ENCODE peak calls at places on chromosomes 13 and 19, in five cellular contexts. S is IMR-90, W is neural progenitor cell, C is colonic mucosa, R is fibroblast of lung. E is an unnamed sample.

GRCh38 chr13:99281811-99282263 is 23.7 kb upstream of the GPR18 start:
- DNase-seq in W (no peak), C (peak; percentile 50), R (no peak), S (no peak), E (no peak)

GRCh38 chr13:80341771-80342271 is 895 bp upstream of the SPRY2 start:
- DNase-seq in S (peak; percentile 43), C (peak; percentile 67), W (peak; percentile 89), R (peak; percentile 68), E (no peak)

GRCh38 chr13:90447034-90447734 is 900.3 kb upstream of the MIR17HG start:
- DNase-seq in C (no peak), S (no peak), R (no peak), W (no peak), E (no peak)

GRCh38 chr13:40777166-40777956 is 6.4 kb upstream of the MRPS31 start:
- DNase-seq in S (peak; percentile 37), C (peak; percentile 72), R (peak; percentile 43), W (peak; percentile 66), E (peak; percentile 92)

GRCh38 chr19:56294557-56294956 is 20.1 kb downstream of the ZSCAN5A start:
- DNase-seq in W (peak; percentile 28), R (peak; percentile 68), S (peak; percentile 15), C (no peak), E (no peak)

GRCh38 chr13:40102854-40103253 is 447.4 kb downstream of the COG6 start:
- DNase-seq in S (peak; percentile 65), W (no peak), C (no peak), R (peak; percentile 98), E (no peak)

GRCh38 chr13:27792393-27793218 is at the start of gene GSX1:
- DNase-seq in C (peak; percentile 44), S (peak; percentile 63), R (peak; percentile 69), W (peak; percentile 96), E (no peak)

GRCh38 chr19:2168619-2169424 is 5.1 kb downstream of the DOT1L start:
- DNase-seq in S (peak; percentile 99), W (peak; percentile 93), C (peak; percentile 95), R (peak; percentile 99), E (no peak)

DNA sequence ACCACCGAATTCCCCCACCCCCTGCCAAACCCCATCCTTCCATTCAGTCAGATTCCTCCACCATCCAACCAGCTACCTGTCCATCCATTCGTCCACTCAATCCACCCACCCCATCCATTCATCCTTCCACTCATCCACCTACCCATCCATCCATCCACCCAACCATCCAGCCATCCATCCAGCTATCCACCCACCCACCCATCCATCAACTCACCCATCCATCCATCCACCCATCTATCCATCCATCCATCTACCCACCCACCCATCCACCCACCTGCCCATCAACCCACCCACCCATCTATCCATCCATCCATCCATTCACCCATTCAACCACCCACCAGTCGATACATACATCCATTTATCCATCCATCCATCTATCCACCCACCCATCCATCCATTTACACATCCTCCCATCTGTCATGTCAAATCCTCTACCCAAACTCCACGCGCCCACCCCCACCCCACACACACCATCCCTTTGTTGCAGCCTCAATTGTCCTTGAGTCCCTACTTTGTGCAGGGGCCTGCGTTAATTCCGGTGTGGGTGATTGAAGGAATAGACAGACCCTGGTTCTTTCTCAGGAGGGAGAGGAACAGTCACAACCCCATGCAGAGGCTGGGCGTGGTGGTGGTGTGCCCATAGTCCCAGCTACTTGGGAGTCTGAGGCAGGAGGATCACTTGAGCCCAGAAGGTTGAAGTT is 5.3 kb upstream of the SLC5A5 start:
- DNase-seq in C (no peak), S (no peak), W (no peak), R (no peak), E (peak; percentile 56)
- H3K9ac ChIP-seq in C (peak overlapping the region; percentile 55), S (no peak overlapping the region), W (no peak overlapping the region), R (no peak overlapping the region), E (no peak overlapping the region)

GRCh38 chr13:49936085-49936942 is at the start of gene SPRYD7:
- DNase-seq in S (peak; percentile 97), C (peak; percentile 98), R (peak; percentile 98), W (peak; percentile 98), E (peak; percentile 99)

GRCh38 chr13:49932868-49933267 is 3.3 kb downstream of the SPRYD7 start:
- DNase-seq in W (no peak), S (no peak), C (no peak), R (no peak), E (no peak)

GRCh38 chr13:49933511-49933910 is 2.6 kb downstream of the SPRYD7 start:
- DNase-seq in W (no peak), R (peak; percentile 59), C (no peak), S (no peak), E (no peak)

GRCh38 chr13:49936943-49937273 is 768 bp upstream of the SPRYD7 start:
- DNase-seq in W (peak; percentile 54), C (no peak), S (no peak), R (no peak), E (no peak)

DNA sequence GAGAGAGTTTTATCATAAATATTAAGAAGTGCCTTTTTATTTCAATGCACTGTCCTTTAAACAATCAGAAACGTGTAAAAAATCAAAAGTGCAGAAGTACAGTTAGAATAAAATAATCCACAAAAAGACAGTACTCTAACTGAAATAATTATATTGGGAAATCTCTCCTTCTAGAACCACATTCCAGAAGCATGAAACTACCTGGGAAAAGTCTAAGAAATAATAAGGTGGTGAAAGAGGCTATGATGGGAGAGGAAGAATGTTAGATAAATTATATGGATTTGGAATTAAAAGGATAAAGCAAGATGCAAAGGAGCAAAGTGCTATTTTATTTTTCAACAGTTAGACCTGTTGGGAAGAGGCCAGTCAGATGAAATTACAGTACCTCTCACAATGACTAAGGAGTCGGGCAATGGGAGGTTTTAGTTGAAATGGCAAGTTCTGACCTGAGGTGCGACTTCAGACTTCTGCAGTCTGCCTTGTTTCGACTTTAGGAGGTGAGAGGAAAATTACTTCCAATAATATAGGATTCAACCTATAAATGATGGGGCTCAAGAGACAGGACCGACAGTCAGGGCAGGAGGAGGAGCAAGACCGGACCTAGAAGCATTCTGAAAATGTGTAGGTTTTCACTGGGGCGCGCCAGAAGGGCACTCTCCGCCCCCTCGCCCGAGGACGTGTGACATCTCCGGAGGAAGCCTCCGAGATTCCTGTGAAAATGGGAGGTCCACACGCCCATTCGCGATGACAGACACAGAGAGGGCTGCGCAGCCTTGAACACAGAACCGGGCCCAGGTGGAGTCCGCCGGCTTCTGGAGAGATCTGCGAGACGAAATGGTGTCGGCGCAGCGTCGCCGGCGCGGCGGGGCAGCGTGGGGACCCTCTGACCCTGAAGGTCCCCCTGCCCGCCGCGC is 712 bp downstream of the SPRYD7 start:
- DNase-seq in R (peak; percentile 70), W (peak; percentile 69), C (peak; percentile 67), S (peak; percentile 50), E (peak; percentile 65)
- H3K27me3 ChIP-seq in R (no peaks in the 10 kb centered on the region), W (peaks cover 31% of the 10 kb centered on the region), C (no peaks in the 10 kb centered on the region), S (no peaks in the 10 kb centered on the region), E (no peaks in the 10 kb centered on the region)

DNA sequence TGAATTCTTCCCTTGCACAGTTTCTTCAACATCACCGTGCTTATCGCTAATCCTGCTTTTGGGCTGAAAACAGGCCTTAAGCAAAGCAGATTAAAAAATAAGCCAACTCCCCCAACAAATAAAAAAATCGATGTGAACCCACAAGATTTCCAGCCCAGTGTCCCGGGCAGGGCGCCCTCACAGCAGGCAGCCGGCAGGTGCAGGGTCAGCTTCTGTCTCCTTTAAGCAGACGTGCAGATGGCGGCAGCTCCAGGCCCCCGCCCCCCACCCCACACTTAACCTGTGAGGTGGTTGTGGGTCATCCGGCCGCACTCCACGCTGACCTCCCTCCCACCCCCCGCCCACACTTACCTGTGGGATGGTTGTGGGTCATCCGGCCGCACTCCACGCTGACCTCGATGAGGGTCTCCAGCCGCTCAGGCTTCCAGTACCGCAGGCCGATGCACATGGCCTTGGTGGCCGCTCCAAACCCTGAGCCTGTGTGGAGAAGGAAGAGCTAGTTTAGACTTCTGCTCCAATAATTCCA is 19.8 kb downstream of the ADPRHL1 start:
- DNase-seq in W (no peak), C (no peak), R (no peak), S (no peak), E (no peak)
- H3K4me1 ChIP-seq in W (no peaks in the 10 kb centered on the region), C (no peaks in the 10 kb centered on the region), R (no peaks in the 10 kb centered on the region), S (peaks cover 2% of the 10 kb centered on the region), E (peaks cover 10% of the 10 kb centered on the region)

GRCh38 chr19:32711747-32712146 is 7.8 kb upstream of the TDRD12 start:
- DNase-seq in R (no peak), C (no peak), W (no peak), S (no peak), E (no peak)
- H3K9ac ChIP-seq in R (no peak overlapping the region), C (no peak overlapping the region), W (no peak overlapping the region), S (no peak overlapping the region), E (no peak overlapping the region)

GRCh38 chr19:3366761-3367571 is 583 bp downstream of the NFIC start:
- DNase-seq in W (peak; percentile 65), R (no peak), S (no peak), C (peak; percentile 76), E (no peak)
- H3K27me3 ChIP-seq in W (peaks cover 100% of the 10 kb centered on the region), R (no peaks in the 10 kb centered on the region), S (no peaks in the 10 kb centered on the region), C (no peaks in the 10 kb centered on the region), E (no peaks in the 10 kb centered on the region)

GRCh38 chr19:17467471-17468301 is 2.6 kb upstream of the SLC27A1 start:
- DNase-seq in C (no peak), S (no peak), W (no peak), R (no peak), E (no peak)
- H3K4me1 ChIP-seq in C (no peaks in the 10 kb centered on the region), S (peaks cover 10% of the 10 kb centered on the region), W (peaks cover 12% of the 10 kb centered on the region), R (peaks cover 5% of the 10 kb centered on the region), E (peaks cover 20% of the 10 kb centered on the region)

DNA sequence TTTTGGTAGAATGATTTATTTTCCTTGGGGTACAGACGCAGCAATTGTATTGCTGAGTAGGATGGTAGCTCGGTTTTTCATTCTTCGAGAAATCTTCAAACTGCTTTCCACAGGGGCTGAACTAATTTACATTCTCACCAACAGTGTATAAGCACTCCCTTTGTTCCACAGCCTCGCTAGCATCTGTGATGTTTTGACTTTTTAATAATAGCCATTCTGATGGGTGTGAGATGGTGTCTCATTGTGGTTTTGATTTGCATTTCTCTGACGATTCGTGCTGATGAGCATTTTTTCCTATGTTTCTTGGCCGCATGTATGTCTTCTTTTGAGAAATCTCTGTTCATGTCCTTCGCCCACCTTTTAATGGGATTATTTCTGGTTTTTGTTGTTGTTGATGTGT is 54.8 kb upstream of the UQCRFS1 start:
- DNase-seq in S (no peak), C (no peak), R (no peak), W (no peak), E (no peak)
- H3K9ac ChIP-seq in S (no peak overlapping the region), C (no peak overlapping the region), R (no peak overlapping the region), W (no peak overlapping the region), E (no peak overlapping the region)

GRCh38 chr19:13717194-13717643 is 47.1 kb upstream of the MRI1 start:
- DNase-seq in S (peak; percentile 63), C (no peak), W (no peak), R (peak; percentile 52), E (no peak)
- H3K27me3 ChIP-seq in S (peaks cover 4% of the 10 kb centered on the region), C (no peaks in the 10 kb centered on the region), W (no peaks in the 10 kb centered on the region), R (peaks cover 4% of the 10 kb centered on the region), E (no peaks in the 10 kb centered on the region)